ENCODE peak calls at places on chromosome 18, in ten cellular contexts. X is brain microvascular endothelial cell; B is neural progenitor cell; R is PC-3; S is effector memory CD4-positive, alpha-beta T cell; C is CD4-positive, alpha-beta memory T cell; I is breast epithelium; F is cardiac muscle cell; L is pancreas; H is endodermal cell. U is an unnamed sample.

GRCh38 chr18:63320690-63321265 is 1.2 kb upstream of the BCL2 start:
- DNase-seq in I (peak; percentile 67), R (peak; percentile 40), C (peak; percentile 67), H (peak; percentile 76), X (no peak), F (peak; percentile 43), S (no peak), L (peak; percentile 36), B (peak; percentile 42), U (peak; percentile 14)

GRCh38 chr18:54503495-54503894 is 87.5 kb upstream of the DYNAP start:
- DNase-seq in C (no peak), B (no peak), H (no peak), I (no peak), S (no peak), F (no peak), X (peak; percentile 2), R (no peak), L (no peak), U (no peak)

GRCh38 chr18:5995626-5996025 is 100.3 kb upstream of the TMEM200C start:
- DNase-seq in I (no peak), R (no peak), B (no peak), L (no peak), S (no peak), C (no peak), X (no peak), F (no peak), H (peak; percentile 47), U (no peak)

GRCh38 chr18:77478619-77479018 is 229.0 kb downstream of the GALR1 start:
- DNase-seq in C (no peak), L (no peak), H (no peak), S (no peak), R (peak; percentile 26), B (no peak), X (peak; percentile 52), I (no peak), F (no peak), U (no peak)

GRCh38 chr18:8858888-8859511 is 153.6 kb downstream of the MTCL1 start:
- DNase-seq in H (no peak), R (peak; percentile 90), S (no peak), X (peak; percentile 94), F (no peak), I (no peak), B (no peak), L (no peak), C (no peak), U (no peak)

GRCh38 chr18:74868461-74868860 is 270.8 kb downstream of the ZNF407 start:
- DNase-seq in S (no peak), R (no peak), C (no peak), I (no peak), F (peak; percentile 54), X (no peak), B (no peak), L (no peak), H (peak; percentile 63), U (no peak)

GRCh38 chr18:32763306-32763705 is 9.5 kb downstream of the KLHL14 start:
- DNase-seq in H (no peak), B (no peak), C (no peak), X (no peak), I (no peak), R (no peak), L (no peak), S (no peak), F (no peak), U (no peak)

GRCh38 chr18:49621851-49622351 is 60.0 kb downstream of the LIPG start:
- DNase-seq in B (no peak), S (no peak), R (no peak), I (no peak), L (no peak), X (no peak), H (peak; percentile 44), C (no peak), F (no peak), U (peak; percentile 60)

DNA sequence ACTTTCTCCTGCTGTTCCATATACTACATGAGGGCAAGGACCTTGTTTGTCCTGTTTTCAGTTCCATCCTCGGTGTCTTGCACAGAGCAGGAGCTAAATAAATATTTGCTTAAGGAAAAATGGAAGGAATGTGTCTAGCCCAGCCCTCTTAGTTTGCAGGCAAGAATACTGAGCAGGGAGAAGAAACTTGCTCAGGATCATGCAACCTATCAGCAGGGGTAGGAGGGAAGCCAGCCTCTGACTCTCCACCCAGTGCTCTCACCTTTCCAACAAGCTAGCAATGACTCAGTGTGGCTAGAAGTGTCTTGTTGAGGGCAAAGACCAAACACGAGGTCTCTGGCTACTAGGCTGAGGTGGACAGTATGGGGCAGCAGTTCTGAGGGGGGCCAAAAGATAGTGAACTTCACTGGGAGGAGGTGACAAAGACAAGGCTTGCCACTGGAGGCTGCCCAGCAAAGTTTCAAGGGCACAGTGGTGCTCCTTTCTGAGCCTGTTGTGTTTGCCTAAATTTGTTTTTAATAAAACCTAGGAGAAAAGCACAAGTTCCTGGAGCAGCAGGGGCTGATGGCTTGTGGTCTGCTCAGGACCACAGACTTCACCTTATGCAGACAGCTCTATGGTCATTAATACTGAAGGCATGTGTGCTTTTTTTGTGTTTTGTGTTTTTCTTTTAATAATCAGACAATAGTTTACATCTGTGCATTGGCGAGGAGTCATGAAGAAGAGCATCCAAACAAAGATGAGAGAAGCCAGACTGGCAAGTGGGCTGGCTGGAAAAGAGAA is 49.1 kb upstream of the CTAGE1 start:
- DNase-seq in X (peak; percentile 86), R (peak; percentile 96), L (no peak), I (no peak), C (no peak), B (no peak), H (no peak), F (no peak), S (no peak), U (no peak)
- H3K4me3 ChIP-seq in X (no peak overlapping the region), R (peak overlapping the region; percentile 57), L (no peak overlapping the region), I (no peak overlapping the region), C (no peak overlapping the region), B (no peak overlapping the region), H (peak overlapping the region; percentile 0), F (no peak overlapping the region), S (no peak overlapping the region), U (no peak overlapping the region)

GRCh38 chr18:67596003-67596402 is 79.5 kb upstream of the DSEL start:
- DNase-seq in H (no peak), C (no peak), L (no peak), R (no peak), I (no peak), F (no peak), S (no peak), X (no peak), B (no peak), U (no peak)

GRCh38 chr18:67597759-67598158 is 81.2 kb upstream of the DSEL start:
- DNase-seq in H (no peak), B (no peak), F (no peak), S (no peak), C (no peak), L (no peak), X (no peak), I (no peak), R (peak; percentile 67), U (no peak)

GRCh38 chr18:67599277-67599676 is 82.8 kb upstream of the DSEL start:
- DNase-seq in R (peak; percentile 35), C (no peak), F (no peak), S (no peak), H (no peak), I (no peak), L (no peak), X (peak; percentile 23), B (no peak), U (peak; percentile 48)

GRCh38 chr18:67600781-67601180 is 84.3 kb upstream of the DSEL start:
- DNase-seq in I (no peak), S (no peak), R (no peak), B (no peak), C (no peak), F (no peak), X (no peak), L (no peak), H (no peak), U (peak; percentile 6)

GRCh38 chr18:67600181-67600631 is 83.7 kb upstream of the DSEL start:
- DNase-seq in B (no peak), R (peak; percentile 70), F (peak; percentile 17), I (no peak), X (peak; percentile 91), L (no peak), H (no peak), C (no peak), S (no peak), U (peak; percentile 78)
- H3K27ac ChIP-seq in B (no peak overlapping the region), R (no peak overlapping the region), F (no peak overlapping the region), I (no peak overlapping the region), X (peak overlapping the region; percentile 70), L (no peak overlapping the region), H (no peak overlapping the region), C (no peak overlapping the region), S (no peak overlapping the region), U (peak overlapping the region; percentile 83)

GRCh38 chr18:23617412-23618009 is 31.2 kb upstream of the NPC1 start:
- DNase-seq in H (no peak), L (no peak), I (no peak), B (no peak), F (no peak), X (no peak), C (no peak), R (no peak), S (no peak), U (no peak)

GRCh38 chr18:23619388-23619873 is 33.1 kb upstream of the NPC1 start:
- DNase-seq in H (no peak), C (no peak), F (peak; percentile 55), R (no peak), L (no peak), I (no peak), X (no peak), B (peak; percentile 57), S (no peak), U (no peak)

GRCh38 chr18:23614891-23615290 is 28.6 kb upstream of the NPC1 start:
- DNase-seq in S (no peak), L (no peak), R (no peak), C (no peak), F (no peak), X (no peak), B (no peak), H (no peak), I (no peak), U (no peak)

GRCh38 chr18:23616258-23616657 is 30.0 kb upstream of the NPC1 start:
- DNase-seq in H (no peak), L (no peak), S (no peak), R (no peak), F (no peak), B (no peak), C (no peak), X (no peak), I (no peak), U (no peak)

DNA sequence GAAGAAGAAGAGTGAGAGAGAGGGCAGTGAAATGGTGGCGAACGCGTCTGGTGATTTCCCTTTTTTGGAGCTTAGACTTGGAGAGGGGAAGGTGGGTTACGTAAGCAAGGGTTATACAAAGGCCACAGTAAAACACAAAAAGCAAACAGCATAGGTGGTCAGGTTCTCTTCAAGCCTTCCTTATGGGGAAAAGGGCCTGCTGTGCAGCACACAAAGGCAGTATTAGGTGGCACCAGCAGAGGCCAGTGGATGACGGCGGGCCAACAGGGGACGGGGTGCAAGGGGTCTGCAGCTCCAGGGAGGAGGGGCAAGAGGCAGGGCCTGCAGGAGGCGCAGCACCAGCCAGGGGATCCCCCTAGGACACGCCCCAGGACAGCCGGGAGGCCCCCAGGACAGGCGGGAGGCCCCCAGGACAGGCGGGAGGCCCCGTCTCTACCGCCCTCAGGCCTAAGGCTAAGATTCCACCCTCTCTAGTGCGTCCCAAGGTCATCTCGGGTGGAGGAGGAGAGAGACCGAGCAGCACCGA is 32.6 kb upstream of the NPC1 start:
- DNase-seq in X (no peak), L (no peak), I (peak; percentile 28), F (peak; percentile 21), R (no peak), H (peak; percentile 90), C (no peak), B (peak; percentile 82), S (no peak), U (no peak)
- H3K4me3 ChIP-seq in X (peak overlapping the region; percentile 55), L (peak overlapping the region; percentile 21), I (peak overlapping the region; percentile 69), F (peak overlapping the region; percentile 14), R (no peak overlapping the region), H (peak overlapping the region; percentile 72), C (no peak overlapping the region), B (peak overlapping the region; percentile 50), S (peak overlapping the region; percentile 33), U (no peak overlapping the region)

GRCh38 chr18:61957801-61958516 is 65.2 kb upstream of the RNF152 start:
- DNase-seq in X (peak; percentile 82), C (no peak), B (no peak), R (no peak), H (peak; percentile 65), I (no peak), S (no peak), L (no peak), F (no peak), U (no peak)
- H3K27ac ChIP-seq in X (peak overlapping the region; percentile 75), C (no peak overlapping the region), B (no peak overlapping the region), R (no peak overlapping the region), H (no peak overlapping the region), I (no peak overlapping the region), S (no peak overlapping the region), L (no peak overlapping the region), F (no peak overlapping the region), U (no peak overlapping the region)

U was measured in SJCRH30.